ENCODE peak calls at places on chromosome 2, in five cellular contexts. A, I, N, R and Q are unnamed samples.
A peak's percentile ranks its signal among the peaks of the same experiment; 100 is the strongest.

GRCh38 chr2:42156756-42157155 is 12.4 kb upstream of the EML4 start:
- DNase-seq in I (no peak), A (no peak), R (peak; percentile 73), N (no peak), Q (no peak)

GRCh38 chr2:159904127-159904564 is 106.1 kb upstream of the CD302 start:
- DNase-seq in N (no peak), R (no peak), A (peak; percentile 75), I (no peak), Q (no peak)

GRCh38 chr2:64393611-64394010 is 60.4 kb upstream of the LGALSL start:
- DNase-seq in R (no peak), I (no peak), N (no peak), A (no peak), Q (no peak)

GRCh38 chr2:18749912-18750526 is 160.7 kb upstream of the NT5C1B start:
- DNase-seq in A (peak; percentile 36), R (peak; percentile 73), N (peak; percentile 65), I (peak; percentile 51), Q (no peak)

GRCh38 chr2:30732376-30732775 is 74.9 kb downstream of the CAPN13 start:
- DNase-seq in I (no peak), A (no peak), N (no peak), R (peak; percentile 32), Q (no peak)

GRCh38 chr2:112229365-112229764 is 25.5 kb downstream of the ZC3H8 start:
- DNase-seq in N (peak; percentile 11), R (no peak), I (no peak), A (no peak), Q (no peak)

GRCh38 chr2:96506016-96506906 is 1.1 kb upstream of the NEURL3 start:
- DNase-seq in A (no peak), I (no peak), N (no peak), R (no peak), Q (no peak)

GRCh38 chr2:74080346-74080745 is 67.4 kb downstream of the BOLA3 start:
- DNase-seq in A (peak; percentile 3), N (no peak), I (no peak), R (peak; percentile 51), Q (no peak)

GRCh38 chr2:233404227-233404626 is 49.9 kb downstream of the DGKD start:
- DNase-seq in N (peak; percentile 66), I (no peak), A (peak; percentile 82), R (peak; percentile 84), Q (no peak)

GRCh38 chr2:54480025-54480424 is 23.9 kb downstream of the SPTBN1 start:
- DNase-seq in N (no peak), A (no peak), R (no peak), I (no peak), Q (no peak)

GRCh38 chr2:190180313-190181065 is 118.0 kb upstream of the MSTN start:
- DNase-seq in I (peak; percentile 36), N (peak; percentile 30), R (peak; percentile 94), A (no peak), Q (peak; percentile 75)

GRCh38 chr2:159807183-159808037 is 9.4 kb upstream of the CD302 start:
- DNase-seq in N (peak; percentile 72), R (peak; percentile 81), I (no peak), A (no peak), Q (no peak)

GRCh38 chr2:204260906-204261305 is 284.4 kb upstream of the PARD3B start:
- DNase-seq in R (no peak), N (no peak), A (no peak), I (no peak), Q (no peak)

GRCh38 chr2:61762292-61762691 is 91.6 kb downstream of the FAM161A start:
- DNase-seq in R (no peak), A (peak; percentile 4), I (no peak), N (peak; percentile 22), Q (no peak)

GRCh38 chr2:61758991-61759390 is 94.9 kb downstream of the FAM161A start:
- DNase-seq in A (no peak), N (no peak), R (no peak), I (no peak), Q (no peak)

GRCh38 chr2:61763605-61764034 is 90.2 kb downstream of the FAM161A start:
- DNase-seq in A (no peak), N (peak; percentile 81), I (peak; percentile 79), R (no peak), Q (no peak)

GRCh38 chr2:61758159-61758558 is 95.7 kb downstream of the FAM161A start:
- DNase-seq in R (no peak), I (no peak), N (no peak), A (no peak), Q (no peak)

GRCh38 chr2:61759718-61760117 is 94.1 kb downstream of the FAM161A start:
- DNase-seq in I (no peak), R (no peak), A (no peak), N (no peak), Q (no peak)
- H3K27ac ChIP-seq in I (no peak overlapping the region), R (no peak overlapping the region), A (no peak overlapping the region), N (no peak overlapping the region), Q (no peak overlapping the region)

GRCh38 chr2:733495-733894 is 56.3 kb upstream of the TMEM18 start:
- DNase-seq in N (no peak), R (no peak), I (no peak), A (no peak), Q (no peak)

GRCh38 chr2:736939-737338 is 59.7 kb upstream of the TMEM18 start:
- DNase-seq in R (no peak), A (no peak), I (no peak), N (no peak), Q (no peak)

GRCh38 chr2:731711-732110 is 54.5 kb upstream of the TMEM18 start:
- DNase-seq in A (no peak), N (no peak), I (no peak), R (no peak), Q (no peak)

GRCh38 chr2:733001-733400 is 55.8 kb upstream of the TMEM18 start:
- DNase-seq in N (no peak), A (no peak), R (no peak), I (no peak), Q (no peak)

GRCh38 chr2:735670-736218 is 58.5 kb upstream of the TMEM18 start:
- DNase-seq in R (no peak), A (no peak), N (no peak), I (no peak), Q (no peak)
- H3K27ac ChIP-seq in R (no peak overlapping the region), A (no peak overlapping the region), N (no peak overlapping the region), I (no peak overlapping the region), Q (no peak overlapping the region)

DNA sequence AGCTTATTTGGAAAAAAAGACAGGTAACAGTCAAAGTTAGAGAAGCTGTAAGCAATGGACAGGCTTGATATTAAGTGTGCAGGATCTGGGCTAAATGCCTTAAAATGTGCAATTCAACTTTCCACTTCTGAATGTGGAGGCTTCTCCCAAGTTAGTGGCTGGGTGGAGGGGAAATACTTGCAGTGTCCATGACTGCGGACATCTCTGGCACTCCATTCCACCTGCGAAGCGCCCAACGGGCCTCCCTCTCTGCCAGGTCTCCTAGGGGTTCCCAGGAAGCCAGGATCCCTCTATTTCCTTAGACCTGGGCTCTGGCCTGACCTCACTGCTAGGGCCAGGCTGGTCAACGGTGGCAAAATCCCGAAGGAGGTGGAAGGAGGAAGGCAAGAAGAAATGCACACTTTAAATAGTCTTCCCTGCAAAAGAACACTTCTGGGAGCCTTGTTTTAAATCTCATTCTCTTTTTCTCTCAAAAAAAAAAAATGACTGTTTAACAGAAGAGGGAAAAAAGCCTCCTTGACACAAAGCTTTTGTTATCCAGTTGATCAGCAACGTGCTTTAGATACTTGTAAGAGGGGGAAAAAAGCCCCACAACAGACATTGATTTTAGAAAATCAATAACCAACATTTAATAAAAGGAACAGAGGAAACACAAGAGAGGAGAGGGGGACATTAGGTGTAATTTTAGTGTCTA is 5.0 kb downstream of the ZEB2 start:
- DNase-seq in R (no peak), A (no peak), I (no peak), N (peak; percentile 38), Q (no peak)
- H3K27ac ChIP-seq in R (peak overlapping the region; percentile 80), A (no peak overlapping the region), I (peak overlapping the region; percentile 95), N (peak overlapping the region; percentile 98), Q (peak overlapping the region; percentile 99)

GRCh38 chr2:100015849-100016248 is 126.5 kb downstream of the AFF3 start:
- DNase-seq in A (no peak), R (no peak), N (no peak), I (no peak), Q (no peak)

GRCh38 chr2:100016756-100017155 is 125.6 kb downstream of the AFF3 start:
- DNase-seq in I (no peak), R (no peak), A (no peak), N (no peak), Q (no peak)

GRCh38 chr2:100018794-100019193 is 123.6 kb downstream of the AFF3 start:
- DNase-seq in I (no peak), R (no peak), A (no peak), N (no peak), Q (no peak)

GRCh38 chr2:100018312-100018711 is 124.1 kb downstream of the AFF3 start:
- DNase-seq in A (no peak), I (no peak), N (no peak), R (no peak), Q (no peak)

DNA sequence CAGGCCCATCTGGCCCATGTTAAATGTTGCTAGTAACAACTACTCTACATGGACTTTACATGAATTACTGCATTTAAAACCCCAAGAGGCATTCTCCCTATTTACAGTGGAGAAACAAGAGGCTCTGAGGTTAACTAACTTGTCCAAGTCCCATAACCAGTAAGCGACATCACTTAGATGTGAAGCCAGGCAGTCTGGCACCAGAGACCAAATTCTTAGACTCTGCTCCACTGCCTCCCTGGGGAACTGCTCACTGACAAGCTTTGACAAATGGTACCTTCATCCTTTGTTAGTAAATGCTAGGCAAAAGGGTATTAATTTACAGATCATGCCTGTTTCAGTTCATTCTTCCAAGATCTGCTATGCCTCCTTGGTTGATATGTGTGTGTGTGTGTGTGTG is 124.8 kb downstream of the AFF3 start:
- DNase-seq in N (peak; percentile 1), I (no peak), A (no peak), R (no peak), Q (no peak)
- H3K27ac ChIP-seq in N (no peak overlapping the region), I (no peak overlapping the region), A (no peak overlapping the region), R (peak overlapping the region; percentile 27), Q (no peak overlapping the region)

DNA sequence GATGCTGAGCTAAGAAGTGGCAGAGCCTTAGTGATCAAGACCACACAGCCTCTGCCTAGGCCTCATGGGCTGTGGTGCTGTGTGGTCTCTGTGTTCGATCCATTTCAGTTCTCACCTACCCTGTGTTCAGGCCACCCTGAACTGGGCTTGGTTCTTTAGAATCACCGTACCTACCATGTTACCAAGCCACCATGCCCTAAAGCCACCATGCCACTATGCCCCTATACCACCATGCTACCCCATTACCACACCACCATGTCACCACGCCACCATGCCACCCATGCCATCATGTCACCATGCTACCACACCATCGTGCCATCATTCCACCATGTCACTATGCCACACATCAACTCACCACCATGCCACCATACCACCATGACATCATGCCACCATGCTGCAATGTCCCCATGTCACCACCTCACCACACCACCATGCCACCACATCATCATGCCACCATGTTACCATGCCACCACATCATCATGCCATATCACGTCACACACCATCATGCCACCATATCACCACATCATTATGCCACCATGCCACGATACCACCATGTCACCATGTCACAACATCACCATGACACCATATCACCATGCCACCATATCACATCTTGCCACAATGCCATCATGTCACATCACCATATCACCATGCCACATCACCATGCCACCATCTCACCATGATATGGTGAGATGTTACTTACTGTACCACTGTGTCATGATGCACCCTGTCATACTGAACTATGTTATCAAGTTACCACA is 191.0 kb upstream of the ARL4C start:
- DNase-seq in R (peak; percentile 20), N (no peak), I (no peak), A (no peak), Q (no peak)
- H3K27ac ChIP-seq in R (no peak overlapping the region), N (no peak overlapping the region), I (no peak overlapping the region), A (no peak overlapping the region), Q (no peak overlapping the region)